ENCODE peak calls at places on chromosomes 4 and X, in four cellular contexts. C, N, H and I are unnamed samples.
A peak's percentile ranks its signal among the peaks of the same experiment; 100 is the strongest.

GRCh38 chr4:186904104-186904503 is 180.4 kb upstream of the FAT1 start:
- DNase-seq in H (no peak), C (no peak), N (no peak), I (no peak)

GRCh38 chr4:3836802-3837601 is 70.8 kb downstream of the ADRA2C start:
- DNase-seq in C (no peak), N (peak; percentile 84), H (peak; percentile 93), I (peak; percentile 95)

GRCh38 chr4:48752726-48753125 is 27.4 kb downstream of the FRYL start:
- DNase-seq in C (no peak), H (peak; percentile 35), N (no peak), I (no peak)

GRCh38 chr4:185276036-185276435 is 66.6 kb downstream of the SNX25 start:
- DNase-seq in N (no peak), C (no peak), H (no peak), I (no peak)

GRCh38 chr4:166324321-166324720 is 451.3 kb downstream of the TLL1 start:
- DNase-seq in C (no peak), H (peak; percentile 67), N (no peak), I (peak; percentile 81)

GRCh38 chr4:152500798-152501434 is 35.0 kb downstream of the FBXW7 start:
- DNase-seq in H (peak; percentile 93), N (peak; percentile 54), C (peak; percentile 15), I (peak; percentile 73)

GRCh38 chr4:82773049-82773448 is 25.5 kb downstream of the SCD5 start:
- DNase-seq in C (no peak), N (no peak), H (no peak), I (peak; percentile 14)

GRCh38 chr4:15755781-15756180 is 22.3 kb upstream of the CD38 start:
- DNase-seq in C (no peak), N (no peak), H (no peak), I (no peak)

GRCh38 chr4:149980941-149981340 is 97.3 kb upstream of the DCLK2 start:
- DNase-seq in N (peak; percentile 47), C (no peak), H (peak; percentile 54), I (peak; percentile 78)

GRCh38 chr4:141119071-141119470 is 14.2 kb downstream of the RNF150 start:
- DNase-seq in H (no peak), C (no peak), N (no peak), I (no peak)

GRCh38 chr4:126592088-126592487 is 1040.7 kb upstream of the INTU start:
- DNase-seq in H (peak; percentile 21), N (no peak), C (no peak), I (no peak)

GRCh38 chr4:67549123-67549522 is 3.8 kb upstream of the CENPC start:
- DNase-seq in C (no peak), H (no peak), N (no peak), I (no peak)

GRCh38 chr4:186920486-186920885 is 196.8 kb upstream of the FAT1 start:
- DNase-seq in C (no peak), H (no peak), N (no peak), I (no peak)

GRCh38 chr4:183443609-183444148 is 757 bp upstream of the CDKN2AIP start:
- DNase-seq in N (peak; percentile 46), C (no peak), H (peak; percentile 92), I (no peak)

GRCh38 chr4:3671571-3672464 is 94.4 kb upstream of the ADRA2C start:
- DNase-seq in C (no peak), N (no peak), H (no peak), I (no peak)

GRCh38 chr4:112520598-112521122 is 4.7 kb upstream of the NEUROG2 start:
- DNase-seq in N (no peak), C (no peak), H (peak; percentile 23), I (no peak)

GRCh38 chr4:152780267-152780811 is 585 bp downstream of the ARFIP1 start:
- DNase-seq in C (peak; percentile 59), H (peak; percentile 80), N (peak; percentile 27), I (no peak)

DNA sequence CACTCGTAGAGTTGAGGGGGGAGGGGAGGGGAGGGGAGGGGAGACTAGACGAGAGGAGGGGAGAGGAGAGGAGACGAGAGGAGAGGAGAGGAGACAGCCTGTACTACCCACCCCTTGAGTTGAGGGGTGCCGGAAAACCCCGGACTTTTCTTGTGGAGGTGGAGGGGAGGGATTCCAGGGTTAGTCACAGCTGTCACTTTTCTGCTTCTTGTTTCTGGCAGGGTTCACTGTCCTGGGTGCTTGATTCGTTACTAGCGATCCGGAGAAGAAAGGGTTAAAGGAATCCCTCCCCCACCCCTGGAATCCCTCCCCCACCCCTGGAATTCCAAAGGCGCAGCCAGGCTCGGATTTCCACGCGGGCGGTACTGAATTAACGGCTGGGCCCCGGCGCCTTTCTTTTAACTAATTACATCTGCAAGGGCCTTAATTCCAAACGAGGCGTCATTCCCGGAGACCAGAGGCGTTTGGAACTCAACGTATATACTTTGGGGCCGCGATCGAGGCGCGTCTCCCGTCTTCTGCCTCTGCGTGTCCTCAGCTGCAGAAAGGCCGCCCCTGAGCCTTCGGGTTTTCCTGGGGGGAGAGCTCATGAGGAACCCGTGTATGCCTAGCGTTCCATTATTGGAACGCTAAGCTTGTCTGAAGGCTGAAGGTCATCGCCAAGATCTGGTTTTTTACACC is 20.1 kb upstream of the CSF2RA start:
- DNase-seq in H (peak; percentile 97), N (no peak), C (no peak), I (peak; percentile 96)
- H3K27ac ChIP-seq in H (peak overlapping the region; percentile 100), N (no peak overlapping the region), C (no peak overlapping the region), I (peak overlapping the region; percentile 89)

DNA sequence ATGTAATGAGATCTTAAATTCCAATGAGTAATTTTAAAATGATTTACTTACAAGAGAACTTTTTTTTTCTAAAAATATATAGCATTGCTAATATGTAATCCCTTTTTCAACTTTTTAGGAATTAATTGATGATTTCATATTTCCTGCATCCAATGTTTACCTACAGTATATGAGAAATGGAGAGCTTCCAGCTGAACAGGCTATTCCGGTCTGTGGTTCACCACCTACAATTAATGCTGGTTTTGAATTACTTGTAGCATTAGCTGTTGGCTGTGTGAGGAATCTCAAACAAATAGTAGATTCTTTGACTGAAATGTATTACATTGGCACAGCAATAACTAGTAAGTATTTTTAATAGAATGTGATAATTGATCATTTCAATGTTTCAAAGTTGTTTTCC is 113.2 kb downstream of the USP9X start:
- DNase-seq in C (no peak), H (no peak), N (no peak), I (no peak)
- H3K36me3 ChIP-seq in C (no peaks in the 10 kb centered on the region), H (peaks cover 1% of the 10 kb centered on the region), N (peaks cover 54% of the 10 kb centered on the region), I (peaks cover 61% of the 10 kb centered on the region)

DNA sequence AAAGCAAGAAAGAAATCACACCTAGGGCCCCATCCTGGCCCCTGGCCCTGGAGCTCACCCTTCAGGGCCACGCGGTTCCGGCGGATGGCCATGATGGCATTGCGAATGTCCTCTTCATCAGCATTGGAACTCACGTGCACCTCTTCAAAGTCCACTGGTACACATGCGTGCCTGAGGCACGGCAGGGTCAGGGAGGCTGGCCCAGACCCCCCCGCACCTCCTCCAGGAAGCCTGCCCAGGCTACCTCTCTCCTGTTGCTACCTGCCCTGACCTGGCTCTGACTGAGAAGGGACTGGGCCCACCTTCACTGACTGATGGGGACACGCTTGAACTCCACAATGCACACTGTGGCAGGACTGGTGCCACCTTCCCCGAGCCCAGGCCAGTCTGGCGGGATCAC is 4.5 kb downstream of the IDH3G start:
- DNase-seq in H (no peak), C (no peak), N (no peak), I (no peak)
- H3K27ac ChIP-seq in H (no peak overlapping the region), C (no peak overlapping the region), N (no peak overlapping the region), I (no peak overlapping the region)

DNA sequence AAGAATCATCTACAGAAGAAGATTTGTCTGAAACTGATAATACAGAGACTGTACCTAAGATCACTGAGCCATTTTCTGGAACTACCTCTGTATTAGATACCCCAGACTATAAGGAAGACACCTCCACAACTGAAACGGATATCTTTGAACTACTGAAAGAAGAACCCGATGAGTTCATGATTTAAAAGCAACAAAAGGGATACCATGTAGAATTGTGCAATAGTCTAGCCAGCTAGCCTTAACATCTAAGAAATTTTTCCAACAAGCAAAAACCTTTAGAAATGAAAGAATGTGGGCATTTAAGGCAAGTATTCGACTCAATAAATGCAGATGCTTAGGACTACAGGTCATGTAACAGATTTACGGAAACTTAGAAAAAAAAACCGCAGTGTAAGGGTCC is 1.3 kb downstream of the CABS1 start:
- DNase-seq in C (no peak), N (no peak), H (no peak), I (no peak)
- H3K36me3 ChIP-seq in C (no peaks in the 10 kb centered on the region), N (no peaks in the 10 kb centered on the region), H (no peaks in the 10 kb centered on the region), I (no peaks in the 10 kb centered on the region)